ENCODE peak calls at places on chromosomes 4 and X, in five cellular contexts. I, S, W, Q and K are unnamed samples.

GRCh38 chrX:625137-625691 is 5.4 kb upstream of the SHOX start:
- DNase-seq in Q (no peak), I (no peak), S (no peak), W (peak), K (peak)

GRCh38 chr4:75513529-75514130 is 573 bp downstream of the RCHY1 start:
- DNase-seq in I (no peak), W (no peak), S (no peak), Q (no peak), K (no peak)

GRCh38 chr4:153273736-153274135 is 69.5 kb downstream of the TRIM2 start:
- DNase-seq in W (no peak), I (no peak), Q (peak), S (no peak), K (no peak)

GRCh38 chr4:140157341-140157740 is 3.4 kb upstream of the MAML3 start:
- DNase-seq in S (peak), W (no peak), I (no peak), Q (peak), K (no peak)

GRCh38 chrX:70908541-70908940 is at the start of gene TEX11:
- DNase-seq in W (no peak), S (no peak), Q (no peak), I (no peak), K (peak)

GRCh38 chr4:2059034-2059725 is at the start of gene NAT8L:
- DNase-seq in W (no peak), S (no peak), I (peak), Q (no peak), K (peak)

GRCh38 chr4:39873823-39874222 is 103.9 kb downstream of the PDS5A start:
- DNase-seq in Q (no peak), S (no peak), W (no peak), I (no peak), K (no peak)

GRCh38 chr4:122047706-122048425 is 96.0 kb upstream of the TRPC3 start:
- DNase-seq in I (no peak), Q (no peak), W (no peak), S (no peak), K (no peak)

GRCh38 chr4:139777757-139778156 is 112.1 kb downstream of the MGST2 start:
- DNase-seq in Q (no peak), S (no peak), W (no peak), I (no peak), K (no peak)

GRCh38 chr4:38529189-38530115 is 134.5 kb upstream of the KLF3 start:
- DNase-seq in I (no peak), W (no peak), Q (peak), S (peak), K (no peak)

GRCh38 chrX:101265869-101266428 is 25.2 kb downstream of the TAF7L start:
- DNase-seq in Q (peak), I (no peak), W (no peak), S (no peak), K (no peak)

GRCh38 chr4:19239565-19239964 is 1012.1 kb upstream of the SLIT2 start:
- DNase-seq in S (no peak), I (no peak), Q (peak), W (no peak), K (no peak)

GRCh38 chrX:153474718-153475117 is 4.3 kb upstream of the HAUS7 start:
- DNase-seq in I (no peak), W (peak), Q (peak), S (peak), K (peak)

GRCh38 chr4:98514930-98515809 is 143.2 kb downstream of the TSPAN5 start:
- DNase-seq in W (no peak), S (no peak), I (no peak), Q (no peak), K (no peak)

GRCh38 chrX:72145181-72145580 is 13.5 kb upstream of the RTL5 start:
- DNase-seq in W (no peak), Q (no peak), S (no peak), I (no peak), K (no peak)

GRCh38 chr4:153452661-153453378 is 13.3 kb upstream of the TMEM131L start:
- DNase-seq in Q (no peak), I (no peak), W (no peak), S (no peak), K (no peak)

GRCh38 chr4:99811850-99812249 is 4.8 kb upstream of the DAPP1 start:
- DNase-seq in S (peak), Q (peak), W (no peak), I (peak), K (no peak)

GRCh38 chrX:119981286-119982070 is 37.9 kb upstream of the NKAP start:
- DNase-seq in I (peak), W (no peak), S (no peak), Q (peak), K (peak)

GRCh38 chr4:176845636-176846035 is 52.9 kb upstream of the VEGFC start:
- DNase-seq in S (no peak), I (no peak), W (no peak), Q (peak), K (no peak)

GRCh38 chr4:78878031-78878430 is 61.2 kb downstream of the PAQR3 start:
- DNase-seq in Q (no peak), I (no peak), S (no peak), W (no peak), K (no peak)

GRCh38 chr4:38189445-38189844 is 229.2 kb downstream of the PTTG2 start:
- DNase-seq in I (no peak), S (no peak), Q (peak), W (no peak), K (no peak)

GRCh38 chrX:47658684-47659515 is at the start of gene UXT:
- DNase-seq in Q (peak), W (peak), S (peak), I (peak), K (peak)

GRCh38 chr4:153114771-153115321 is 89.4 kb upstream of the TRIM2 start:
- DNase-seq in S (peak), Q (peak), W (no peak), I (no peak), K (no peak)

GRCh38 chrX:10404435-10404834 is 215.9 kb downstream of the MID1 start:
- DNase-seq in Q (no peak), W (no peak), I (no peak), S (no peak), K (no peak)

GRCh38 chr4:3531306-3531886 is 826 bp downstream of the LRPAP1 start:
- DNase-seq in I (no peak), W (no peak), Q (peak), S (no peak), K (peak)

GRCh38 chr4:16116019-16116418 is 32.2 kb upstream of the PROM1 start:
- DNase-seq in Q (no peak), W (no peak), S (no peak), I (peak), K (no peak)

GRCh38 chr4:91212140-91212681 is 1085.0 kb downstream of the CCSER1 start:
- DNase-seq in S (no peak), Q (no peak), I (no peak), W (no peak), K (no peak)

GRCh38 chr4:67935888-67936287 is 27.4 kb downstream of the TMPRSS11A start:
- DNase-seq in I (no peak), S (no peak), W (no peak), Q (no peak), K (no peak)

GRCh38 chrX:136639506-136640176 is 8.3 kb upstream of the CD40LG start:
- DNase-seq in Q (peak), W (no peak), I (no peak), S (no peak), K (no peak)

GRCh38 chr4:140673729-140674128 is 82.5 kb downstream of the TBC1D9 start:
- DNase-seq in I (no peak), W (no peak), S (no peak), Q (no peak), K (no peak)

GRCh38 chr4:143083811-143084472 is 100.8 kb upstream of the USP38 start:
- DNase-seq in I (no peak), S (no peak), W (no peak), Q (no peak), K (no peak)

GRCh38 chrX:35115205-35115604 is 172.6 kb downstream of the FAM47B start:
- DNase-seq in S (no peak), I (no peak), W (no peak), Q (peak), K (no peak)

DNA sequence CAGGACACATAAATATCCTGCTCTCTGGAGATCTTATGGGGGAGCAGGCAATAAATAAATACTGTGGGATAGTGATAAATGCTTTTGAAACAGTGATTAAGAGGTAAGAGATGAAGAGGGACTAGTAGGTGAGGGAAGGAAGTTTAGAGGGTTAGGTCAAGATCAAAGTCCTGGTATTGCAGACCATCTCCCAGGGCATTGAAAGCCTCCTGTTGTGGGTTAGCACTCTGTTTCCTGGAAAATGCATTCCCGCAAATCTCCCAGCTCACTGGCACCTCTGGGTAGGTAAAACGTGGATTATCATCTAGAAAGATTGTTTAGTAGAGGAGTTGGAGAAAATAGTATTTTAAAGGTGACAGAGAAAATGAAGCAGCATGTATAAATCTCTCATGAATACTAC is 2.2 kb downstream of the SNX25 start:
- DNase-seq in W (no peak), Q (no peak), S (no peak), I (no peak), K (no peak)
- H3K4me3 ChIP-seq in W (no peak), Q (no peak), S (no peak), I (peak), K (peak)

GRCh38 chr4:8393593-8394038 is 46.9 kb downstream of the ACOX3 start:
- DNase-seq in I (no peak), S (no peak), W (peak), Q (peak), K (no peak)
- H3K4me3 ChIP-seq in I (no peak), S (no peak), W (no peak), Q (no peak), K (no peak)

GRCh38 chr4:109748114-109748513 is 18.2 kb upstream of the PLA2G12A start:
- DNase-seq in S (no peak), Q (no peak), I (no peak), W (no peak), K (no peak)
- H3K4me3 ChIP-seq in S (no peak), Q (no peak), I (no peak), W (no peak), K (no peak)

GRCh38 chrX:66635360-66635759 is 3.5 kb downstream of the EDA2R start:
- DNase-seq in I (no peak), W (peak), Q (peak), S (no peak), K (no peak)

GRCh38 chrX:66634272-66634671 is 4.6 kb downstream of the EDA2R start:
- DNase-seq in W (no peak), S (no peak), I (no peak), Q (no peak), K (no peak)

GRCh38 chrX:66632986-66633385 is 5.9 kb downstream of the EDA2R start:
- DNase-seq in Q (no peak), S (no peak), I (no peak), W (no peak), K (no peak)

GRCh38 chrX:66632473-66632872 is 6.4 kb downstream of the EDA2R start:
- DNase-seq in W (no peak), Q (peak), I (no peak), S (no peak), K (no peak)

GRCh38 chrX:66633541-66633940 is 5.3 kb downstream of the EDA2R start:
- DNase-seq in W (peak), S (no peak), Q (peak), I (no peak), K (no peak)
- H3K4me3 ChIP-seq in W (no peak), S (no peak), Q (no peak), I (no peak), K (no peak)